ENCODE peak calls at places on chromosomes 11 and 22, in five cellular contexts. U is BJ, X is Calu3, E is psoas muscle, O is astrocyte of the cerebellum. T is an unnamed sample.

GRCh38 chr11:134429104-134429503 is 17.1 kb upstream of the B3GAT1 start:
- DNase-seq in O (no peak), X (no peak), E (no peak), U (no peak), T (no peak)

GRCh38 chr11:47104337-47104950 is 72.2 kb downstream of the ARFGAP2 start:
- DNase-seq in U (peak), O (peak), E (no peak), X (no peak), T (no peak)

GRCh38 chr22:37742374-37743092 is 45.7 kb downstream of the TRIOBP start:
- DNase-seq in U (no peak), O (peak), E (no peak), X (peak), T (no peak)

GRCh38 chr11:75383246-75383645 is 16.1 kb upstream of the RPS3 start:
- DNase-seq in E (no peak), X (no peak), O (no peak), U (no peak), T (peak)

GRCh38 chr11:28384418-28384817 is 276.2 kb downstream of the METTL15 start:
- DNase-seq in X (peak), E (no peak), U (peak), O (peak), T (no peak)

GRCh38 chr11:75498556-75499255 is 27.0 kb downstream of the GDPD5 start:
- DNase-seq in O (no peak), X (no peak), U (peak), E (peak), T (no peak)

GRCh38 chr11:128949791-128950454 is 7.3 kb upstream of the TP53AIP1 start:
- DNase-seq in E (no peak), X (no peak), U (no peak), O (no peak), T (no peak)

GRCh38 chr11:134033696-134034491 is 35.0 kb upstream of the JAM3 start:
- DNase-seq in E (peak), U (peak), O (peak), X (peak), T (peak)

GRCh38 chr22:35313311-35314121 is 13.8 kb downstream of the TOM1 start:
- DNase-seq in U (peak), X (peak), E (peak), O (peak), T (no peak)

GRCh38 chr22:17811119-17811518 is 36.9 kb upstream of the BID start:
- DNase-seq in U (no peak), E (no peak), O (no peak), X (no peak), T (no peak)

GRCh38 chr11:57480409-57481137 is 20.2 kb downstream of the RTN4RL2 start:
- DNase-seq in O (no peak), X (peak), U (no peak), E (peak), T (peak)

GRCh38 chr11:12744831-12745502 is 70.7 kb downstream of the TEAD1 start:
- DNase-seq in O (no peak), E (peak), U (no peak), X (no peak), T (no peak)

GRCh38 chr11:121207485-121208115 is 85.0 kb upstream of the SC5D start:
- DNase-seq in U (peak), E (no peak), O (no peak), X (no peak), T (no peak)

GRCh38 chr11:12909866-12910265 is 99.2 kb upstream of the RASSF10 start:
- DNase-seq in X (no peak), E (no peak), O (no peak), U (no peak), T (no peak)

GRCh38 chr11:73326929-73327811 is 19.1 kb downstream of the ARHGEF17 start:
- DNase-seq in U (no peak), O (no peak), E (peak), X (no peak), T (no peak)

GRCh38 chr11:13311570-13311969 is 34.0 kb downstream of the BMAL1 start:
- DNase-seq in X (no peak), U (no peak), E (no peak), O (no peak), T (no peak)

GRCh38 chr11:19864141-19865120 is 151.8 kb downstream of the NAV2 start:
- DNase-seq in O (no peak), U (no peak), E (no peak), X (no peak), T (no peak)

GRCh38 chr11:103183981-103184592 is 74.9 kb downstream of the DYNC2H1 start:
- DNase-seq in O (no peak), U (no peak), E (no peak), X (no peak), T (no peak)

GRCh38 chr11:36373040-36374010 is 77.2 kb downstream of the PRR5L start:
- DNase-seq in O (no peak), U (no peak), E (no peak), X (no peak), T (no peak)

GRCh38 chr11:117915672-117916235 is 13.4 kb downstream of the TMPRSS13 start:
- DNase-seq in U (no peak), X (no peak), E (no peak), O (no peak), T (no peak)

GRCh38 chr11:21564813-21565212 is 628.1 kb upstream of the ANO5 start:
- DNase-seq in O (no peak), U (peak), E (no peak), X (no peak), T (no peak)

GRCh38 chr11:70828498-70829159 is 423.7 kb downstream of the SHANK2 start:
- DNase-seq in X (no peak), U (no peak), O (no peak), E (no peak), T (no peak)

GRCh38 chr11:1260023-1260501 is 37.2 kb downstream of the MUC5B start:
- DNase-seq in U (no peak), X (peak), E (peak), O (no peak), T (peak)

GRCh38 chr11:16987205-16987568 is 27.0 kb downstream of the PLEKHA7 start:
- DNase-seq in E (no peak), U (no peak), O (no peak), X (peak), T (no peak)

GRCh38 chr11:12276831-12277475 is 100.4 kb upstream of the PARVA start:
- DNase-seq in X (no peak), U (no peak), O (no peak), E (no peak), T (no peak)

GRCh38 chr11:44623321-44623715 is 57.9 kb downstream of the CD82 start:
- DNase-seq in U (no peak), O (no peak), X (no peak), E (no peak), T (no peak)

GRCh38 chr11:124724854-124725718 is 14.7 kb upstream of the NRGN start:
- DNase-seq in U (no peak), O (no peak), X (peak), E (no peak), T (no peak)

GRCh38 chr11:75311858-75312288 is 39.6 kb downstream of the ARRB1 start:
- DNase-seq in X (no peak), E (peak), U (no peak), O (no peak), T (no peak)

GRCh38 chr11:132992838-132993680 is 539.2 kb downstream of the OPCML start:
- DNase-seq in O (peak), X (no peak), U (no peak), E (no peak), T (peak)

GRCh38 chr11:16613401-16614381 is 124.8 kb upstream of the C11orf58 start:
- DNase-seq in X (peak), O (peak), U (no peak), E (peak), T (peak)

GRCh38 chr11:127639916-127640315 is 639.3 kb upstream of the KIRREL3 start:
- DNase-seq in U (no peak), X (no peak), E (no peak), O (no peak), T (no peak)

GRCh38 chr11:47523491-47524199 is 29.3 kb downstream of the CELF1 start:
- DNase-seq in X (peak), U (peak), E (no peak), O (peak), T (no peak)

GRCh38 chr22:50247748-50248147 is 2.9 kb upstream of the TUBGCP6 start:
- DNase-seq in U (no peak), E (peak), X (no peak), O (no peak), T (peak)

GRCh38 chr11:44127130-44127529 is 31.7 kb downstream of the EXT2 start:
- DNase-seq in X (no peak), U (no peak), O (no peak), E (no peak), T (no peak)

GRCh38 chr11:111450480-111451320 is 61.5 kb downstream of the BTG4 start:
- DNase-seq in X (no peak), E (no peak), U (no peak), O (no peak), T (no peak)

GRCh38 chr11:109264128-109264527 is 157.9 kb upstream of the C11orf87 start:
- DNase-seq in O (no peak), U (no peak), E (no peak), X (no peak), T (no peak)

GRCh38 chr11:119065369-119065768 is 2.2 kb upstream of the VPS11 start:
- DNase-seq in O (no peak), X (no peak), E (no peak), U (no peak), T (no peak)

GRCh38 chr11:118238397-118238796 is 13.6 kb upstream of the JAML start:
- DNase-seq in U (no peak), E (no peak), O (no peak), X (no peak), T (no peak)

GRCh38 chr11:13339196-13340153 is 61.9 kb downstream of the BMAL1 start:
- DNase-seq in U (peak), X (peak), E (no peak), O (peak), T (no peak)

GRCh38 chr22:29016067-29016938 is 45.3 kb downstream of the C22orf31 start:
- DNase-seq in X (no peak), U (no peak), O (no peak), E (no peak), T (no peak)
- TF ChIP-seq CTCF in X (no peak), U (no peak), O (no peak), E (no peak), T (no peak)

DNA sequence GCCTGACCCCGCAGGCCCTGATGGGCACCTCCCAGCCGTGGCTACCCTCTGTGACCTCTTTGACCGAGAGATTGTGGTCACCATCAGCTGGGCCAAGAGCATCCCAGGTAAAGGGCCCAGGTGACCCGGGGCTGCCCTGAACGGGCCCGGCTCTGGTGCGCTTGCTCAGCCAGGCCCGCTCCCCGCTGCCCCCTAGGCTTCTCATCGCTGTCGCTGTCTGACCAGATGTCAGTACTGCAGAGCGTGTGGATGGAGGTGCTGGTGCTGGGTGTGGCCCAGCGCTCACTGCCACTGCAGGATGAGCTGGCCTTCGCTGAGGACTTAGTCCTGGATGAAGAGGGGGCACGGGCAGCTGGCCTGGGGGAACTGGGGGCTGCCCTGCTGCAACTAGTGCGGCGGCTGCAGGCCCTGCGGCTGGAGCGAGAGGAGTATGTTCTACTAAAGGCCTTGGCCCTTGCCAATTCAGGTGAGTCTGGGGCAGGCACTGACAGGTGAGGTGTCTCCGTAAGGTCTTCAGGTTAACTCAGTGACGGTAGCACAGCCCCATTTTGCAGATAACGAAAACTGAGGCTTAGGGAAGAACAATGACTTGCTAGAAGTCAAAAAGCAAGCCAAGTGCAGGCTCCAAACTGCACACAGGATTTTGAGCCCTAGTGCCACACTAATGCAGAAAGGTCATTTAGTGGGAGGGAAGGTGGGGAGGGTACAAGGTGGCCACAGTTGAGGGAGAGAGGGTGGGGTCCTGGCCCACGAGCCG is 2.4 kb downstream of the TRMT112 start:
- DNase-seq in U (no peak), O (no peak), X (no peak), E (no peak), T (no peak)
- TF ChIP-seq CTCF in U (no peak), O (no peak), X (no peak), E (no peak), T (no peak)

GRCh38 chr11:130314184-130314748 is 451 bp downstream of the ZBTB44 start:
- DNase-seq in E (peak), X (peak), O (no peak), U (no peak), T (peak)

GRCh38 chr11:130318031-130318673 is 3.4 kb upstream of the ZBTB44 start:
- DNase-seq in U (no peak), O (no peak), E (no peak), X (no peak), T (no peak)

GRCh38 chr11:130313383-130314183 is 1.1 kb downstream of the ZBTB44 start:
- DNase-seq in E (no peak), U (no peak), X (no peak), O (no peak), T (no peak)

GRCh38 chr11:130314749-130315285 is at the start of gene ZBTB44:
- DNase-seq in E (peak), U (peak), O (peak), X (peak), T (peak)

DNA sequence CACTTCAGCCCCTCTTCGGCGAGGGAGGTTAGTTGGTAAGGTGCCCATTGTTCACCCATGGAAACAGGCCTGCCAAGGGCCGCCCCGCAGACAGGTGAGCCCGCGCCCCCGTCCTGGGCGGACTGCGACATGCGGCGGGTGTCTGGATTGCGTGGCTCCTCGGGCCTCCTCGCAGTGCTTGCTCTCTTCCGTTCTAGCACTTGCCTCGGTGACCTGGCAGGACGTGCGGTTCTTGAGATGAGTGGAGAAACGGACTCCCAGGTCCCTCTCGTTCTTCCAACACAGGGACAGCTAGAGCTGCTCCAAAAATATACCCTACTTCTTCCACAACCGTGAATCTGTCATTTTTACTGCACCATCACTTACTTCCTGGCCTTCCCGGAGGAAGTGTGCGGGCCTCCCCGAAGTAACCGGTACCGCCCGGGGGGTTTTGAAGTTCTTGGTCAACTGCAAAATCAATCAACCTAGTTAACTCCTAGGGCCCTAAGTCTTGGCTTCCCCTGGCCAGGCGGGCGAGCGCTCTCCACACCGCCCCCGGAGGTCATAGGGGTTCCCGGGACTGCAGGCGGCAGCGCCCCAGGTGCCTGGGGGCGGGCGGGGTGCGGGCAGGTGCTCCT is 745 bp upstream of the ZBTB44 start:
- DNase-seq in X (peak), U (no peak), O (no peak), E (peak), T (peak)
- TF ChIP-seq CTCF in X (no peak), U (no peak), O (no peak), E (no peak), T (no peak)

DNA sequence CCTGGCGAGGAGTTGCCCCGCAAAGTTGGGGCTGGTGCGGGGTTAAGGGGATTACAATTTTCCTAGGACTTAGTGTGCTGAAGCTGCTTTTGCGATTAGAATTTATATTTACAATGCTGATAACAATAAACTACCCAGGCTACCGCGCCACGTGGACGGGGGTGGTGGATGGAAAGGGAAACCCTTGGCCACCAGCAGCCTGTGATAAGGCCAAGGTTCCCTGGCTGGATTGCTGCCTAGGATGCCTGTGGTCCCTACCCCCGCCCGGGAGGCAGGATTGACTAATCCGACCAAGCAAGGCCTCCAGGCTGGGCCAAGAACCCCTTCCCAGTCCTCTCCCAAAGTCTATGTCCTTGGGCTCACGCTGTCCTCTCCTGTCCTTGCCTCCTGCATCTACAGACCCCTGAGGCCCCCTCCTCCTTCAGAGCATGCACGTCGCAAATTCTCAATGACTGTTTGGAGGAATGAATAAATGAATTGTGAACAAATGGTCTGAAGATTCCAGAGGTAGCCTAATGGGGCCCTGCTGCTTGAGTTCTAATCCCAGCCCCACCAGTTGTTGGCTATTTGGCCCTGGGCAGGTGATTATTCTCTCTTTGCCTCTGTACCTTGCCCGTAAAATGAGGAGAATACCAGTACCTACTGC is 7.6 kb upstream of the CHKA start:
- DNase-seq in U (no peak), E (peak), O (peak), X (peak), T (no peak)
- TF ChIP-seq CTCF in U (no peak), E (no peak), O (no peak), X (no peak), T (no peak)

DNA sequence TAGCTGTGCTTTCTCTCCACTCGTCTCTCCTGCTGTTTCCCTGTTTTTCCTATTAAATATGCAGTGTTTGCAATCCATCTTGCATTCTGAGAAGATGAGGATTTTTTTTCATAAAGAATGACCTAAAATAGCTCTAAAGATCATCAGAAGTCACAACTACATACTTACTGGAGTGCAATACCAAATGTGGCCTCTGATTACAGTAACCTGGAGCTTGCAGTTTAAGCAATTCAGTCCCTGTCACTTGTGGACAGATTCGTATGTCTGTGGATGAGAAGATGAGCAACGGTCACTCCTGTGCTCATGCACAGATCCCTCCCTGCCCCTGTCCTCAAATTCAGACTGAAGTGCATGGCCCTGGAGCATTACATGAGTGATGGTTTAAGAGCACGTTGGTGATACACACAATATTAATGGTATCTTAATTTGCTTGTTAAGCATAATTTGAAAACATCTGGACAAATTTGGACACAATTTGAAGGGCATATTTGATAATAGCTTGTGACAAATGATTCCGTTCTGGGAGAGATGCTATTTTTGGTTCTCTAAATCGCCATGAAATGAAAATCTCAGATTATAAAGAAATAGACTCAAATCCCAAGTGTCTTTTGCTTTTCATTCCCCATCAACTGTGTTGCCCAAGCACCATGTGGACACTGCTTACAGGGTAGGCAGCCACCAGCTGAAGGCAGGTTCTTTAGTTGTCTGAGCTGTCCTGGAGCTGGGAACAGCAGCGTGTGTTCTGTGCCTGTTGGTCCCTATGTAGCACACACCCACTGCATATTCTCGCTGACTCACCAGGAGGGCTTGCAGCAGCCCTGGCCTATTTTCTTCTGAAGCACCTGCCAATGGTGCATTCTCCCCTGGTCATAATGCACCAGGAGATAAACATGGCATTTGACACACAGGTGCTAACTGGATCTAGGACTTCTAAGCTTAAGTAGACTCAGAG is 32.6 kb upstream of the PRAME start:
- DNase-seq in O (no peak), X (no peak), U (no peak), E (no peak), T (no peak)
- TF ChIP-seq CTCF in O (peak), X (peak), U (no peak), E (no peak), T (peak)

DNA sequence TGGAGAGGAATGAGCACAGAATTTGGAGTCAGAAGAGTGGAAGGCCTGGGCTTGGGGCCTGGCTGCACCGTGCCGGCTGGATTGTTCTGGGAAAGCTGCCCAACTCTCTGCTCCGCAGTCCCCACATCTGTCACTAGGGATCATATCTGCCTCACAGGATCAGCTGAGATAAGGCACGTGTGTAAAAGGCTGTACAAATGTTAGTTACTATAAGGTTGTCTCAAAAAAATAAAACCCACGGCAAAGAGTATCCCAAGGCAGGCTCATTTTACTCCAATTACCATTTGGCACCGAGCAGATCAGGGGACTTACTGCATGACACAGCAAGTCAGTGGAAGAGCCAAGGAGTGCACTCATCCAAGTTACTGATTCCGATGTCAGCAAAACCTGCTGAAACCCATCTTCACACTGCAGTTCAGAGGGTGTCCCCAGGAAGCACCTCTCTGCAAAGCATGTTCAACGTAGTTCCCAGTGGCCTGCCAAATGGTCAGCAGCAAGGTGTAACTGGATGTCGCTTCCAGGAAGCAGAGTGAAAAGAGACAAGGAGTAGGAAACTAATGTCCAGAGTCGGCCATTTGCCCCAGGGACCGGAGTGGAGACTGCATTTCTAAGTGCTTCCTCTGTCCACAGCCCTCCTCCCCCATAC is 18.1 kb upstream of the MRTFA start:
- DNase-seq in O (no peak), U (peak), X (peak), E (peak), T (peak)
- TF ChIP-seq CTCF in O (peak), U (peak), X (no peak), E (peak), T (peak)

GRCh38 chr22:48574776-48575566 is 1252.7 kb downstream of the BRD1 start:
- DNase-seq in X (no peak), E (peak), U (no peak), O (no peak), T (peak)
- TF ChIP-seq CTCF in X (no peak), E (no peak), U (peak), O (peak), T (peak)

T was measured in endothelial cell.